ENCODE peak calls at places on chromosomes 2 and 18, in nine cellular contexts. D is activated T-helper 9 cell treated with anti-CD3 and anti-CD28 coated beads, Interleukin-2, amount 50 U/mL, for 16 hours; R is fibroblast of the aortic adventitia; L is NCI-H748 treated with DMSO at 0.1 percent for 48 hours; W is left ventricle myocardium superior; J is esophagus squamous epithelium; H is frontal cortex; I is T-helper 9 cell; Q is B cell. S is an unnamed sample.

GRCh38 chr18:59593291-59593717 is 103.9 kb downstream of the CCBE1 start:
- DNase-seq in D (no peak), R (peak; percentile 95), L (no peak), W (no peak), J (no peak), H (no peak), I (no peak), Q (no peak), S (no peak)

GRCh38 chr2:16487686-16488085 is 177.9 kb downstream of the CYRIA start:
- DNase-seq in D (no peak), R (peak; percentile 1), L (peak; percentile 30), W (no peak), J (no peak), H (no peak), I (no peak), Q (no peak), S (no peak)

GRCh38 chr2:230473378-230473777 is 57.4 kb downstream of the SP100 start:
- DNase-seq in D (no peak), R (no peak), L (no peak), W (no peak), J (no peak), H (no peak), I (no peak), Q (no peak), S (no peak)

GRCh38 chr2:151774506-151774905 is 40.2 kb upstream of the NEB start:
- DNase-seq in D (no peak), R (peak; percentile 74), L (no peak), W (no peak), J (no peak), H (no peak), I (no peak), Q (no peak), S (no peak)

GRCh38 chr18:45588831-45589558 is 26.3 kb upstream of the SLC14A2 start:
- DNase-seq in D (no peak), R (peak; percentile 78), L (no peak), W (no peak), J (no peak), H (no peak), I (no peak), Q (no peak), S (no peak)

GRCh38 chr18:7630731-7631442 is 63.8 kb downstream of the PTPRM start:
- DNase-seq in D (no peak), R (no peak), L (no peak), W (no peak), J (no peak), H (no peak), I (no peak), Q (no peak), S (no peak)

GRCh38 chr2:45396671-45397070 is 214.4 kb downstream of the SRBD1 start:
- DNase-seq in D (no peak), R (no peak), L (no peak), W (no peak), J (no peak), H (no peak), I (no peak), Q (no peak), S (no peak)

GRCh38 chr18:12005542-12006487 is 24.5 kb downstream of the IMPA2 start:
- DNase-seq in D (no peak), R (peak; percentile 27), L (no peak), W (no peak), J (no peak), H (no peak), I (no peak), Q (no peak), S (no peak)

GRCh38 chr2:84849271-84849952 is 31.5 kb downstream of the TRABD2A start:
- DNase-seq in D (no peak), R (peak; percentile 15), L (no peak), W (no peak), J (no peak), H (no peak), I (peak; percentile 32), Q (no peak), S (no peak)

GRCh38 chr2:103506812-103507211 is 745.0 kb downstream of the TMEM182 start:
- DNase-seq in D (no peak), R (no peak), L (no peak), W (no peak), J (no peak), H (no peak), I (no peak), Q (no peak), S (no peak)

GRCh38 chr2:33225350-33225749 is 251.1 kb upstream of the RASGRP3 start:
- DNase-seq in D (no peak), R (no peak), L (no peak), W (no peak), J (no peak), H (no peak), I (no peak), Q (no peak), S (no peak)

GRCh38 chr18:45050712-45051639 is 370.3 kb downstream of the SETBP1 start:
- DNase-seq in D (no peak), R (peak; percentile 90), L (no peak), W (no peak), J (no peak), H (no peak), I (no peak), Q (no peak), S (no peak)

GRCh38 chr2:232611559-232612218 is 21.7 kb upstream of the EFHD1 start:
- DNase-seq in D (peak; percentile 52), R (peak; percentile 53), L (no peak), W (peak; percentile 84), J (no peak), H (no peak), I (peak; percentile 74), Q (peak; percentile 50), S (peak; percentile 48)

GRCh38 chr2:19611491-19612332 is 253.3 kb upstream of the OSR1 start:
- DNase-seq in D (no peak), R (peak; percentile 96), L (no peak), W (no peak), J (no peak), H (no peak), I (no peak), Q (no peak), S (no peak)

GRCh38 chr2:18788590-18788989 is 199.2 kb upstream of the NT5C1B start:
- DNase-seq in D (no peak), R (peak; percentile 37), L (no peak), W (peak; percentile 45), J (no peak), H (no peak), I (no peak), Q (no peak), S (no peak)

GRCh38 chr18:55038162-55038561 is 78.9 kb upstream of the CCDC68 start:
- DNase-seq in D (no peak), R (no peak), L (no peak), W (no peak), J (no peak), H (no peak), I (no peak), Q (no peak), S (no peak)

S was measured in T follicular helper cell.